ENCODE peak calls at places on chromosome 12, in seven cellular contexts. A, Y, M, K, J, Z and X are unnamed samples.

GRCh38 chr12:12685305-12685704 is 10.7 kb downstream of the GPR19 start:
- DNase-seq in A (no peak), Y (no peak), M (no peak), K (no peak), J (no peak), Z (no peak), X (no peak)

GRCh38 chr12:51351913-51352532 is 5.5 kb upstream of the CELA1 start:
- DNase-seq in A (peak), Y (no peak), M (no peak), K (no peak), J (peak), Z (peak), X (no peak)

GRCh38 chr12:104738371-104738710 is 219.7 kb downstream of the SLC41A2 start:
- DNase-seq in A (no peak), Y (no peak), M (no peak), K (no peak), J (no peak), Z (no peak), X (no peak)

GRCh38 chr12:3243376-3244084 is 166.4 kb downstream of the TSPAN9 start:
- DNase-seq in A (no peak), Y (no peak), M (no peak), K (no peak), J (no peak), Z (no peak), X (no peak)

GRCh38 chr12:47024463-47024862 is 55.0 kb upstream of the PCED1B start:
- DNase-seq in A (no peak), Y (no peak), M (no peak), K (no peak), J (no peak), Z (no peak), X (no peak)

GRCh38 chr12:32921397-32921796 is 24.8 kb upstream of the PKP2 start:
- DNase-seq in A (no peak), Y (no peak), M (no peak), K (no peak), J (no peak), Z (peak), X (no peak)

GRCh38 chr12:132479291-132479690 is 10.7 kb upstream of the FBRSL1 start:
- DNase-seq in A (no peak), Y (no peak), M (no peak), K (no peak), J (no peak), Z (no peak), X (no peak)

GRCh38 chr12:113359133-113359938 is 949 bp downstream of the PLBD2 start:
- DNase-seq in A (no peak), Y (no peak), M (peak), K (peak), J (no peak), Z (no peak), X (no peak)

GRCh38 chr12:2229661-2230539 is 177.1 kb downstream of the CACNA1C start:
- DNase-seq in A (no peak), Y (no peak), M (no peak), K (no peak), J (no peak), Z (no peak), X (no peak)

GRCh38 chr12:125032466-125033152 is 32.6 kb upstream of the AACS start:
- DNase-seq in A (no peak), Y (no peak), M (no peak), K (no peak), J (no peak), Z (no peak), X (no peak)

GRCh38 chr12:88056571-88056970 is 27.4 kb upstream of the C12orf50 start:
- DNase-seq in A (no peak), Y (no peak), M (no peak), K (no peak), J (no peak), Z (no peak), X (no peak)